ENCODE peak calls at places on chromosomes 6 and 20, in ten cellular contexts. One of them, this sample, is unnamed.

GRCh38 chr20:38178581-38178980 is 13.5 kb upstream of the TGM2 start:
- DNase-seq in HCT116: no peak
- DNase-seq in BJ: no peak
- DNase-seq in epithelial cell of esophagus: no peak
- DNase-seq in cardiac muscle cell: no peak
- DNase-seq in spleen: no peak
- DNase-seq in fibroblast of pulmonary artery: no peak
- DNase-seq in GM23248: no peak
- DNase-seq in breast epithelium: no peak
- DNase-seq in fibroblast of lung: no peak
- DNase-seq in this sample: no peak

GRCh38 chr6:32968770-32969684 is 633 bp downstream of the BRD2 start:
- DNase-seq in fibroblast of lung: peak; percentile 89
- DNase-seq in breast epithelium: peak; percentile 71
- DNase-seq in epithelial cell of esophagus: peak; percentile 80
- DNase-seq in spleen: peak; percentile 90
- DNase-seq in fibroblast of pulmonary artery: peak; percentile 84
- DNase-seq in HCT116: peak; percentile 57
- DNase-seq in GM23248: peak; percentile 91
- DNase-seq in cardiac muscle cell: peak; percentile 80
- DNase-seq in BJ: no peak
- DNase-seq in this sample: peak; percentile 89

GRCh38 chr6:19772891-19773290 is 64.3 kb upstream of the ID4 start:
- DNase-seq in breast epithelium: no peak
- DNase-seq in epithelial cell of esophagus: no peak
- DNase-seq in fibroblast of lung: no peak
- DNase-seq in fibroblast of pulmonary artery: no peak
- DNase-seq in GM23248: no peak
- DNase-seq in BJ: no peak
- DNase-seq in spleen: no peak
- DNase-seq in HCT116: no peak
- DNase-seq in cardiac muscle cell: no peak
- DNase-seq in this sample: no peak

GRCh38 chr6:79173378-79173777 is 61.1 kb downstream of the HMGN3 start:
- DNase-seq in spleen: no peak
- DNase-seq in breast epithelium: no peak
- DNase-seq in GM23248: no peak
- DNase-seq in cardiac muscle cell: no peak
- DNase-seq in fibroblast of lung: no peak
- DNase-seq in epithelial cell of esophagus: no peak
- DNase-seq in fibroblast of pulmonary artery: no peak
- DNase-seq in BJ: no peak
- DNase-seq in HCT116: no peak
- DNase-seq in this sample: no peak

GRCh38 chr20:34355427-34355826 is 7.6 kb upstream of the ITCH start:
- DNase-seq in epithelial cell of esophagus: no peak
- DNase-seq in BJ: no peak
- DNase-seq in HCT116: no peak
- DNase-seq in breast epithelium: no peak
- DNase-seq in fibroblast of lung: no peak
- DNase-seq in spleen: no peak
- DNase-seq in GM23248: no peak
- DNase-seq in fibroblast of pulmonary artery: no peak
- DNase-seq in cardiac muscle cell: no peak
- DNase-seq in this sample: no peak

GRCh38 chr6:137210903-137211302 is 8.3 kb downstream of the IFNGR1 start:
- DNase-seq in spleen: no peak
- DNase-seq in BJ: no peak
- DNase-seq in HCT116: no peak
- DNase-seq in fibroblast of lung: peak; percentile 44
- DNase-seq in fibroblast of pulmonary artery: peak; percentile 85
- DNase-seq in breast epithelium: no peak
- DNase-seq in epithelial cell of esophagus: peak; percentile 15
- DNase-seq in cardiac muscle cell: no peak
- DNase-seq in GM23248: peak; percentile 71
- DNase-seq in this sample: no peak

GRCh38 chr6:44576132-44576601 is 188.7 kb downstream of the CDC5L start:
- DNase-seq in HCT116: no peak
- DNase-seq in BJ: no peak
- DNase-seq in cardiac muscle cell: no peak
- DNase-seq in epithelial cell of esophagus: no peak
- DNase-seq in spleen: no peak
- DNase-seq in breast epithelium: no peak
- DNase-seq in GM23248: peak; percentile 83
- DNase-seq in fibroblast of pulmonary artery: peak; percentile 68
- DNase-seq in fibroblast of lung: peak; percentile 37
- DNase-seq in this sample: no peak

GRCh38 chr6:131948221-131948661 is 2.9 kb downstream of the CCN2 start:
- DNase-seq in GM23248: peak; percentile 48
- DNase-seq in cardiac muscle cell: no peak
- DNase-seq in BJ: peak; percentile 54
- DNase-seq in spleen: no peak
- DNase-seq in fibroblast of pulmonary artery: peak; percentile 81
- DNase-seq in fibroblast of lung: peak; percentile 43
- DNase-seq in breast epithelium: no peak
- DNase-seq in HCT116: no peak
- DNase-seq in epithelial cell of esophagus: peak; percentile 8
- DNase-seq in this sample: no peak

DNA sequence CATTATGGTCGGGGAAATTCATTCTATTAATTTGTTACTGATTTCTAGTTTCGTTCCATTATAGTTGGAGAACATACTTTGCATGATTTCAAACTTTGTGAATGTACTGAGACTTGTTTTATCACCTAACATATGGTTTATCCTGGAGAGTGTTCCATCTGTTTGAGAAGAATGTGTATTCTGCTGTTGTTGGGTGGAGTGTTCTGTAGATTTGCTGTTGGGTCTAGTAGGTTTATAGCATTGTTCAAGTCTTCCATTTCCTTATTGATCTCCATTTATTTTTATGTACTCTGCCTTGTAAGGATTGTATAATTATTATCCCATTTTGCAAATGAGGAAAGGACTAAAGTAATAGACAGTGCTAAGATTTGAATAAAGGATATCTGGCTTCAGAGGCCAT is 85.4 kb downstream of the RREB1 start:
- DNase-seq in BJ: no peak
- DNase-seq in epithelial cell of esophagus: no peak
- DNase-seq in cardiac muscle cell: no peak
- DNase-seq in HCT116: no peak
- DNase-seq in fibroblast of lung: no peak
- DNase-seq in fibroblast of pulmonary artery: no peak
- DNase-seq in GM23248: no peak
- DNase-seq in spleen: no peak
- DNase-seq in breast epithelium: no peak
- DNase-seq in this sample: no peak
- H3K4me3 ChIP-seq in BJ: no peak overlapping the region
- H3K4me3 ChIP-seq in epithelial cell of esophagus: no peak overlapping the region
- H3K4me3 ChIP-seq in cardiac muscle cell: no peak overlapping the region
- H3K4me3 ChIP-seq in HCT116: no peak overlapping the region
- H3K4me3 ChIP-seq in fibroblast of lung: no peak overlapping the region
- H3K4me3 ChIP-seq in fibroblast of pulmonary artery: no peak overlapping the region
- H3K4me3 ChIP-seq in GM23248: no peak overlapping the region
- H3K4me3 ChIP-seq in spleen: no peak overlapping the region
- H3K4me3 ChIP-seq in breast epithelium: no peak overlapping the region
- H3K4me3 ChIP-seq in this sample: no peak overlapping the region

DNA sequence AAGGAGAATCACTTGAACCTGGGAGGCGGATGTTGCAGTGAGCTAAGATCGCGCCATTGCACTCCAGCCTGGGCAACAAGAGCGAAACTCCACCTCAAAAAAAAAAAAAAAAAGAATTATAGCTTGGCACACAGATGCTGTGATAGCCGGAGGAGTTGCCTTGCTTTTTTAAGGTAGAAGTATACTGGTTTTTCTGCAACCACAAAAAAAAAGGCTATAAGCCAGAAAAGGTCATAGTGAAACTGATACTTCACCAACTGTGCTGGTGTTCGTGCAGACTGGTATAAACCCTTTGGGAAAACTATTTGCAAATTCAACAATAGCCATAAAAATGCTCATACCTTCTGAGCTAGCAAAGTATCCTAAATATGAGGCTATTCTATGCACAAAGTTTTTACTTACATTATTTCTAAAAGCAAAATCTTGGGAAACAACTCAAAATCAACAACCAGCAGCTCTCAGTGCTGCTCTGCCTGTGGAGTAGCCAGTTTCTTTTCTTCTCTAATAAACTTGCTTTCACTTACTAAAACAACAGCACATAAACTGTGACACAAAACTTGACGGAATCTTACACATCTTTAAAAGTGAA is 44.0 kb downstream of the B4GALT5 start:
- DNase-seq in spleen: no peak
- DNase-seq in epithelial cell of esophagus: no peak
- DNase-seq in fibroblast of lung: no peak
- DNase-seq in cardiac muscle cell: no peak
- DNase-seq in GM23248: no peak
- DNase-seq in BJ: no peak
- DNase-seq in breast epithelium: no peak
- DNase-seq in fibroblast of pulmonary artery: no peak
- DNase-seq in HCT116: no peak
- DNase-seq in this sample: no peak
- H3K4me3 ChIP-seq in spleen: peak overlapping the region; percentile 27
- H3K4me3 ChIP-seq in epithelial cell of esophagus: no peak overlapping the region
- H3K4me3 ChIP-seq in fibroblast of lung: no peak overlapping the region
- H3K4me3 ChIP-seq in cardiac muscle cell: no peak overlapping the region
- H3K4me3 ChIP-seq in GM23248: no peak overlapping the region
- H3K4me3 ChIP-seq in BJ: no peak overlapping the region
- H3K4me3 ChIP-seq in breast epithelium: no peak overlapping the region
- H3K4me3 ChIP-seq in fibroblast of pulmonary artery: no peak overlapping the region
- H3K4me3 ChIP-seq in HCT116: no peak overlapping the region
- H3K4me3 ChIP-seq in this sample: no peak overlapping the region

DNA sequence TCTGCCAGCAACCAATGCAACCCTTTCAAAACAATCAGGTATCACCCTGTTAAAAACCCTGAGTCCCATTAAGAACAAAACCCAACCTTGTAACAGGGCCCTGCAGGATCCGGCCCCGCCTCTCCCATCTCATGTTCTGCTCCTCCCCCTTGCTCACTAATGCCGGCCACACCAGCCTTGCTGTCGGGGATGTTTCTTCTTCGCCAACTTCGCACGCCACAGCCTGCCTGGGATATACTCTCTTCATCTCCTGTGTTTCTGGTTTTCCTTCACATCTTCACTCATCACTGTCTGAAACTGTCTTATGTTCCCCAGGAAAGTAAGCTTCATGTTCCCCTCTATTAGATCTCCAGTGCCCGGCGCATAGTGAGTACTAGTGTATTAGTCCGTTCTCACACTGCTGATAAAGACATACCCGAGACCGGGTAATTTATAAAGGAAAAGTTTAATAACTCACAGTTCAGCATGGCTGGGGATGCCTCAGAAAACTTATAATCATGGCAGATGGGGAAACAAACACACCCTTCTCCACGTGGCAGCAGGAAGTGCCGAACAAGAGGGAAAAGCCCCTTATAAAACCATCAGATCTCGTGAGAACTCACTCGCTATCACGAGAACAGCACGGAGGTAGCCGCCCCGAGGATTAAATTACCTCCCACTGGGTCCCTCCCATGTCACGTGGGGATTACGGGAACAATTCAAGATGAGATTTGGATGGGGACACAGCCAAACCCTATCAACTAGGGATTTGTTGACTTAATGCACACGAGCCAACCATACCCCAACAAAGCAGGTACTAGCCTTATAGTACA is 5.1 kb downstream of the TP53RK start:
- DNase-seq in fibroblast of pulmonary artery: peak; percentile 72
- DNase-seq in GM23248: peak; percentile 85
- DNase-seq in breast epithelium: no peak
- DNase-seq in fibroblast of lung: peak; percentile 87
- DNase-seq in epithelial cell of esophagus: peak; percentile 83
- DNase-seq in HCT116: no peak
- DNase-seq in cardiac muscle cell: peak; percentile 81
- DNase-seq in BJ: no peak
- DNase-seq in spleen: no peak
- DNase-seq in this sample: peak; percentile 20
- H3K4me3 ChIP-seq in fibroblast of pulmonary artery: peak overlapping the region; percentile 60
- H3K4me3 ChIP-seq in GM23248: peak overlapping the region; percentile 81
- H3K4me3 ChIP-seq in breast epithelium: peak overlapping the region; percentile 23
- H3K4me3 ChIP-seq in fibroblast of lung: peak overlapping the region; percentile 64
- H3K4me3 ChIP-seq in epithelial cell of esophagus: peak overlapping the region; percentile 70
- H3K4me3 ChIP-seq in HCT116: no peak overlapping the region
- H3K4me3 ChIP-seq in cardiac muscle cell: peak overlapping the region; percentile 45
- H3K4me3 ChIP-seq in BJ: peak overlapping the region; percentile 44
- H3K4me3 ChIP-seq in spleen: no peak overlapping the region
- H3K4me3 ChIP-seq in this sample: no peak overlapping the region

GRCh38 chr6:42766163-42766670 is 15.6 kb upstream of the BICRAL start:
- DNase-seq in BJ: peak; percentile 41
- DNase-seq in spleen: no peak
- DNase-seq in HCT116: peak; percentile 52
- DNase-seq in fibroblast of lung: peak; percentile 55
- DNase-seq in GM23248: peak; percentile 88
- DNase-seq in cardiac muscle cell: no peak
- DNase-seq in breast epithelium: no peak
- DNase-seq in fibroblast of pulmonary artery: peak; percentile 42
- DNase-seq in epithelial cell of esophagus: peak; percentile 89
- DNase-seq in this sample: no peak
- H3K4me3 ChIP-seq in BJ: no peak overlapping the region
- H3K4me3 ChIP-seq in spleen: no peak overlapping the region
- H3K4me3 ChIP-seq in HCT116: peak overlapping the region; percentile 1
- H3K4me3 ChIP-seq in fibroblast of lung: no peak overlapping the region
- H3K4me3 ChIP-seq in GM23248: peak overlapping the region; percentile 15
- H3K4me3 ChIP-seq in cardiac muscle cell: no peak overlapping the region
- H3K4me3 ChIP-seq in breast epithelium: no peak overlapping the region
- H3K4me3 ChIP-seq in fibroblast of pulmonary artery: no peak overlapping the region
- H3K4me3 ChIP-seq in epithelial cell of esophagus: no peak overlapping the region
- H3K4me3 ChIP-seq in this sample: no peak overlapping the region

This sample was measured in A673.